ENCODE peak calls at places on chromosomes 11 and 22, in five cellular contexts. K, T, N, W and S are unnamed samples.

GRCh38 chr22:27850000-27850465 is 48.5 kb upstream of the MN1 start:
- DNase-seq in K (no peak), W (no peak), N (no peak), T (peak; percentile 64), S (peak; percentile 74)

GRCh38 chr11:118917488-118918127 is 8.1 kb downstream of the BCL9L start:
- DNase-seq in T (peak; percentile 93), N (no peak), K (peak; percentile 91), W (peak; percentile 70), S (peak; percentile 93)

GRCh38 chr11:2535673-2536439 is 91.0 kb downstream of the KCNQ1 start:
- DNase-seq in W (no peak), K (no peak), N (no peak), T (no peak), S (peak; percentile 22)

GRCh38 chr11:66413167-66413566 is 7.7 kb upstream of the NPAS4 start:
- DNase-seq in N (no peak), K (no peak), W (no peak), T (no peak), S (no peak)

GRCh38 chr11:1573077-1573846 is 1.2 kb upstream of the DUSP8 start:
- DNase-seq in K (no peak), W (no peak), T (no peak), N (no peak), S (no peak)

GRCh38 chr11:79393362-79394043 is 47.3 kb downstream of the TENM4 start:
- DNase-seq in T (no peak), N (no peak), K (no peak), W (no peak), S (no peak)

GRCh38 chr11:23284626-23285025 is 424.4 kb upstream of the CCDC179 start:
- DNase-seq in T (peak; percentile 24), N (no peak), K (peak; percentile 79), W (no peak), S (peak; percentile 65)

GRCh38 chr11:36465449-36466163 is 44.5 kb downstream of the TRAF6 start:
- DNase-seq in W (no peak), K (peak; percentile 72), T (no peak), N (no peak), S (no peak)

GRCh38 chr11:95985174-95985808 is 61.4 kb upstream of the MTMR2 start:
- DNase-seq in K (peak; percentile 60), W (no peak), N (no peak), T (peak; percentile 74), S (peak; percentile 50)

GRCh38 chr11:71263391-71263790 is 11.0 kb upstream of the SHANK2 start:
- DNase-seq in N (no peak), K (peak; percentile 41), T (peak; percentile 11), W (no peak), S (no peak)

GRCh38 chr11:102428696-102429095 is 23.9 kb downstream of the TMEM123 start:
- DNase-seq in N (no peak), T (no peak), K (no peak), W (no peak), S (no peak)